ENCODE peak calls at places on chromosomes 3 and 15, in six cellular contexts. One of them, this sample, is unnamed.

GRCh38 chr15:24878153-24878552 is 76.6 kb upstream of the SNRPN start:
- DNase-seq in cardiac fibroblast: peak; percentile 33
- DNase-seq in NCI-H1105: no peak
- DNase-seq in HTR-8/SVneo: peak; percentile 18
- DNase-seq in activated gamma-delta T cell treated with Interleukin-2 at 50 U/mL for 16 hours: no peak
- DNase-seq in NCI-H345: no peak
- DNase-seq in this sample: peak; percentile 77

GRCh38 chr15:59148160-59148810 is 43.3 kb downstream of the CCNB2 start:
- DNase-seq in activated gamma-delta T cell treated with Interleukin-2 at 50 U/mL for 16 hours: no peak
- DNase-seq in HTR-8/SVneo: no peak
- DNase-seq in cardiac fibroblast: peak; percentile 60
- DNase-seq in NCI-H345: no peak
- DNase-seq in NCI-H1105: no peak
- DNase-seq in this sample: no peak

GRCh38 chr15:88393719-88394519 is 73.3 kb downstream of the MRPL46 start:
- DNase-seq in NCI-H1105: no peak
- DNase-seq in activated gamma-delta T cell treated with Interleukin-2 at 50 U/mL for 16 hours: no peak
- DNase-seq in HTR-8/SVneo: no peak
- DNase-seq in cardiac fibroblast: no peak
- DNase-seq in NCI-H345: no peak
- DNase-seq in this sample: no peak

GRCh38 chr3:112734718-112735350 is 93.9 kb upstream of the CCDC80 start:
- DNase-seq in activated gamma-delta T cell treated with Interleukin-2 at 50 U/mL for 16 hours: peak; percentile 64
- DNase-seq in NCI-H345: peak; percentile 35
- DNase-seq in HTR-8/SVneo: peak; percentile 61
- DNase-seq in NCI-H1105: peak; percentile 3
- DNase-seq in cardiac fibroblast: peak; percentile 96
- DNase-seq in this sample: peak; percentile 39

GRCh38 chr3:156542101-156543042 is 12.5 kb downstream of the SSR3 start:
- DNase-seq in NCI-H345: no peak
- DNase-seq in HTR-8/SVneo: no peak
- DNase-seq in activated gamma-delta T cell treated with Interleukin-2 at 50 U/mL for 16 hours: no peak
- DNase-seq in cardiac fibroblast: no peak
- DNase-seq in NCI-H1105: no peak
- DNase-seq in this sample: no peak

GRCh38 chr3:37696661-37697060 is 165.0 kb upstream of the CTDSPL start:
- DNase-seq in NCI-H1105: no peak
- DNase-seq in NCI-H345: no peak
- DNase-seq in HTR-8/SVneo: no peak
- DNase-seq in activated gamma-delta T cell treated with Interleukin-2 at 50 U/mL for 16 hours: no peak
- DNase-seq in cardiac fibroblast: no peak
- DNase-seq in this sample: no peak

GRCh38 chr3:150349314-150350097 is 58.6 kb upstream of the TSC22D2 start:
- DNase-seq in HTR-8/SVneo: no peak
- DNase-seq in NCI-H345: no peak
- DNase-seq in cardiac fibroblast: peak; percentile 64
- DNase-seq in NCI-H1105: no peak
- DNase-seq in activated gamma-delta T cell treated with Interleukin-2 at 50 U/mL for 16 hours: no peak
- DNase-seq in this sample: no peak

GRCh38 chr3:12155264-12155663 is 3.4 kb downstream of the TIMP4 start:
- DNase-seq in activated gamma-delta T cell treated with Interleukin-2 at 50 U/mL for 16 hours: no peak
- DNase-seq in cardiac fibroblast: no peak
- DNase-seq in HTR-8/SVneo: no peak
- DNase-seq in NCI-H345: no peak
- DNase-seq in NCI-H1105: no peak
- DNase-seq in this sample: no peak

GRCh38 chr3:173584093-173584833 is 186.7 kb downstream of the NLGN1 start:
- DNase-seq in activated gamma-delta T cell treated with Interleukin-2 at 50 U/mL for 16 hours: no peak
- DNase-seq in HTR-8/SVneo: peak; percentile 22
- DNase-seq in NCI-H1105: peak; percentile 50
- DNase-seq in NCI-H345: peak; percentile 38
- DNase-seq in cardiac fibroblast: peak; percentile 45
- DNase-seq in this sample: no peak

GRCh38 chr3:24017305-24017704 is 72.2 kb downstream of the NR1D2 start:
- DNase-seq in NCI-H345: no peak
- DNase-seq in cardiac fibroblast: no peak
- DNase-seq in NCI-H1105: no peak
- DNase-seq in HTR-8/SVneo: no peak
- DNase-seq in activated gamma-delta T cell treated with Interleukin-2 at 50 U/mL for 16 hours: no peak
- DNase-seq in this sample: no peak